ENCODE peak calls at places on chromosome 22, in eight cellular contexts. W is tibial artery, I is AG09309, C is K562, F is neural crest cell, N is lower leg skin, J is stomach, G is body of pancreas. A is an unnamed sample.

GRCh38 chr22:21837184-21837979 is 30.1 kb downstream of the MAPK1 start:
- DNase-seq in W (no peak), I (peak), C (no peak), F (no peak), N (no peak), J (no peak), G (no peak), A (peak)

GRCh38 chr22:49657275-49657973 is 170.2 kb downstream of the BRD1 start:
- DNase-seq in W (peak), I (no peak), C (peak), F (no peak), N (peak), J (peak), G (no peak), A (no peak)

GRCh38 chr22:35230839-35231584 is 26.3 kb upstream of the HMGXB4 start:
- DNase-seq in W (no peak), I (no peak), C (peak), F (no peak), N (no peak), J (no peak), G (no peak), A (no peak)

GRCh38 chr22:28562324-28562723 is 117.3 kb downstream of the TTC28 start:
- DNase-seq in W (no peak), I (no peak), C (no peak), F (no peak), N (no peak), J (no peak), G (no peak), A (no peak)

GRCh38 chr22:36461665-36462474 is 19.6 kb downstream of the TXN2 start:
- DNase-seq in W (no peak), I (no peak), C (no peak), F (no peak), N (no peak), J (no peak), G (peak), A (peak)

GRCh38 chr22:49006207-49007012 is 821.3 kb downstream of the BRD1 start:
- DNase-seq in W (peak), I (no peak), C (no peak), F (no peak), N (no peak), J (peak), G (no peak), A (no peak)

GRCh38 chr22:48410536-48410935 is 1417.1 kb downstream of the BRD1 start:
- DNase-seq in W (no peak), I (no peak), C (no peak), F (no peak), N (no peak), J (peak), G (no peak), A (no peak)

GRCh38 chr22:30381250-30381649 is 6.0 kb downstream of the RNF215 start:
- DNase-seq in W (no peak), I (no peak), C (no peak), F (no peak), N (no peak), J (no peak), G (no peak), A (no peak)

GRCh38 chr22:30878516-30879365 is 89.8 kb downstream of the MORC2 start:
- DNase-seq in W (no peak), I (no peak), C (peak), F (no peak), N (no peak), J (no peak), G (no peak), A (no peak)

GRCh38 chr22:19805821-19806212 is 45.2 kb downstream of the TBX1 start:
- DNase-seq in W (peak), I (no peak), C (no peak), F (no peak), N (no peak), J (no peak), G (no peak), A (no peak)

GRCh38 chr22:34414467-34415440 is 494.5 kb upstream of the LARGE1 start:
- DNase-seq in W (no peak), I (no peak), C (peak), F (peak), N (peak), J (no peak), G (peak), A (no peak)

GRCh38 chr22:17705565-17706450 is 67.3 kb downstream of the BCL2L13 start:
- DNase-seq in W (no peak), I (no peak), C (no peak), F (no peak), N (no peak), J (no peak), G (no peak), A (no peak)

GRCh38 chr22:30866811-30867271 is 101.7 kb downstream of the MORC2 start:
- DNase-seq in W (no peak), I (no peak), C (no peak), F (no peak), N (no peak), J (no peak), G (peak), A (no peak)

GRCh38 chr22:36875741-36876140 is 14.9 kb downstream of the NCF4 start:
- DNase-seq in W (no peak), I (no peak), C (no peak), F (no peak), N (no peak), J (no peak), G (no peak), A (no peak)

GRCh38 chr22:40326905-40327735 is 19.2 kb upstream of the ADSL start:
- DNase-seq in W (no peak), I (no peak), C (no peak), F (no peak), N (no peak), J (no peak), G (no peak), A (peak)

GRCh38 chr22:49976439-49977175 is 16.0 kb downstream of the PIM3 start:
- DNase-seq in W (peak), I (no peak), C (peak), F (no peak), N (peak), J (peak), G (no peak), A (no peak)

GRCh38 chr22:29824677-29825076 is 13.4 kb downstream of the ASCC2 start:
- DNase-seq in W (peak), I (no peak), C (no peak), F (no peak), N (peak), J (peak), G (no peak), A (no peak)

GRCh38 chr22:48980918-48981317 is 846.8 kb downstream of the BRD1 start:
- DNase-seq in W (no peak), I (no peak), C (no peak), F (no peak), N (no peak), J (no peak), G (no peak), A (no peak)

GRCh38 chr22:27941143-27941542 is 22.1 kb upstream of the PITPNB start:
- DNase-seq in W (no peak), I (no peak), C (no peak), F (no peak), N (no peak), J (no peak), G (no peak), A (no peak)

GRCh38 chr22:49183826-49184216 is 643.9 kb downstream of the BRD1 start:
- DNase-seq in W (no peak), I (no peak), C (no peak), F (no peak), N (no peak), J (no peak), G (no peak), A (no peak)

GRCh38 chr22:27726726-27727449 is 74.7 kb downstream of the MN1 start:
- DNase-seq in W (peak), I (peak), C (peak), F (no peak), N (peak), J (peak), G (no peak), A (peak)

GRCh38 chr22:49209452-49210195 is 618.0 kb downstream of the BRD1 start:
- DNase-seq in W (peak), I (no peak), C (no peak), F (no peak), N (no peak), J (peak), G (peak), A (no peak)

GRCh38 chr22:32487021-32487420 is 12.4 kb downstream of the FBXO7 start:
- DNase-seq in W (no peak), I (no peak), C (no peak), F (no peak), N (no peak), J (no peak), G (no peak), A (no peak)

GRCh38 chr22:19232620-19233019 is 54.1 kb upstream of the SLC25A1 start:
- DNase-seq in W (no peak), I (no peak), C (no peak), F (no peak), N (no peak), J (no peak), G (no peak), A (no peak)

GRCh38 chr22:49871482-49871881 is 17.8 kb downstream of the ZBED4 start:
- DNase-seq in W (no peak), I (no peak), C (peak), F (no peak), N (no peak), J (no peak), G (peak), A (no peak)

GRCh38 chr22:50603511-50604255 is 3.1 kb downstream of the MAPK8IP2 start:
- DNase-seq in W (no peak), I (no peak), C (no peak), F (no peak), N (no peak), J (no peak), G (no peak), A (no peak)

GRCh38 chr22:36232715-36233401 is 6.5 kb downstream of the APOL2 start:
- DNase-seq in W (no peak), I (no peak), C (no peak), F (no peak), N (no peak), J (no peak), G (no peak), A (no peak)

GRCh38 chr22:46436595-46437163 is 100.7 kb downstream of the CELSR1 start:
- DNase-seq in W (no peak), I (no peak), C (no peak), F (no peak), N (no peak), J (no peak), G (no peak), A (peak)

GRCh38 chr22:19810381-19811141 is 44.1 kb downstream of the GNB1L start:
- DNase-seq in W (no peak), I (peak), C (no peak), F (no peak), N (no peak), J (no peak), G (peak), A (peak)

DNA sequence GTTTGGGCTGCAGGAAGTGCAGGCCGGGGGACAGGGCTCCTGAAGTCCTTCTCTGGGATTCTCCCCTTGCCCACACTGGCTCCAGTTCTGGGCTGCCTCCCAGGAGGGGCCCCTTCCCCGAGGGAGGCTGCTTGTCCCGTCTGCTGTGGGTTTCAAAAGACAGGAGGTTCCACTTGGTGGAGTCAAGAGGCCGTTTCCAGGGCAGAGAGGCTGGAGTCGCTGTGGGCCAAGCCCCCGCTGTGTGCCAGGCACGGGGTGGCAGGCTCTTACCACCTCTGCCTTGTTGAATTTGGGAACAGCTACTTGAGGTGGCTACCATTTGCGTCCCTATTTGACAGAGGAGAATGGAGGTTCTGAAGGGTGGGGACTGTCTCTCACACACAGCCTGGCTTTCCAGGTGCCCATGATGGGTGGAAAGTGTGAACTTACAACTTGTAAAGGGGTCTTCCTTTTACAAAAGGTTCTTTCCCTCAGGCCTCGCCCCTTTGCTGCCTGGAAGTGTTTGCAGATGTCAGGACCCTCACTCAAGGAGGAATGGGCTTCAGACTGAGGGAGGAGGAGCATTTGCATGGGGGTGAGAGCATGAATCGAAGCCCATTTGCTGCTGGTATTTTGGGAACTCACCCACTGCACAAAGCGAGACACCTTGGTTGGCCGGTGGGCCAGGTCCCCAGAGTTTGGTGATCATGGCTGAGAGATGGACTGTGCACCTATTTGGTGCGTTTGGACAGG is 24.9 kb downstream of the MPPED1 start:
- DNase-seq in W (no peak), I (no peak), C (no peak), F (no peak), N (no peak), J (no peak), G (no peak), A (no peak)
- TF ChIP-seq CTCF in W (no peak), I (no peak), C (no peak), F (no peak), N (no peak), J (no peak), G (no peak), A (no peak)

GRCh38 chr22:25061134-25061533 is 108.6 kb downstream of the KIAA1671 start:
- DNase-seq in W (no peak), I (no peak), C (no peak), F (no peak), N (no peak), J (no peak), G (no peak), A (no peak)

GRCh38 chr22:25061605-25062377 is 109.3 kb downstream of the KIAA1671 start:
- DNase-seq in W (no peak), I (no peak), C (no peak), F (no peak), N (no peak), J (no peak), G (no peak), A (no peak)

GRCh38 chr22:25062378-25063095 is 110.0 kb downstream of the KIAA1671 start:
- DNase-seq in W (no peak), I (no peak), C (no peak), F (no peak), N (no peak), J (no peak), G (no peak), A (no peak)

GRCh38 chr22:25059438-25059837 is 106.9 kb downstream of the KIAA1671 start:
- DNase-seq in W (no peak), I (no peak), C (no peak), F (no peak), N (no peak), J (no peak), G (no peak), A (no peak)

GRCh38 chr22:25060522-25061071 is 108.1 kb downstream of the KIAA1671 start:
- DNase-seq in W (no peak), I (no peak), C (no peak), F (no peak), N (no peak), J (no peak), G (no peak), A (no peak)
- TF ChIP-seq CTCF in W (peak), I (no peak), C (peak), F (peak), N (no peak), J (peak), G (no peak), A (peak)

GRCh38 chr22:41332217-41332616 is 30.9 kb downstream of the ZC3H7B start:
- DNase-seq in W (no peak), I (no peak), C (no peak), F (no peak), N (no peak), J (no peak), G (no peak), A (no peak)

GRCh38 chr22:41330169-41330568 is 28.8 kb downstream of the ZC3H7B start:
- DNase-seq in W (no peak), I (no peak), C (no peak), F (no peak), N (no peak), J (no peak), G (no peak), A (no peak)

GRCh38 chr22:41324818-41325528 is 23.6 kb downstream of the ZC3H7B start:
- DNase-seq in W (no peak), I (no peak), C (no peak), F (no peak), N (no peak), J (no peak), G (no peak), A (no peak)

DNA sequence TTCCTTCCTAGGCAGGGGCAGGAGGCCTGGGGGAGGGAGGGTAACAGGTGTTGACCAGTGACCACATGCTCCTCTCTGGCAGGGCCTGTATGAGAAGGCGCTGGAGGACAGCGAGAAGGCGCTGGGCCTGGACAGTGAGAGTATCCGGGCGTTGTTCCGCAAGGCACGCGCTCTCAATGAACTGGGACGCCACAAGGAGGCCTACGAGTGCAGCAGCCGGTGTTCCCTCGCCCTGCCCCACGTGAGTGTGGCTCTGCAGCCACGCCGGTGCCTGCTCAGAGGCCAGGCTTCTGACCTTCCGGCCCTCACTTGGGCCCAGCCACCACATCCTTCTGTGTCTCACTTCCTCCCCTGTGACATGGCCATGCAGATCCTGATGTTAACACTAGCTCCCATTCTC is 25.8 kb downstream of the ZC3H7B start:
- DNase-seq in W (no peak), I (no peak), C (no peak), F (no peak), N (no peak), J (no peak), G (no peak), A (no peak)
- TF ChIP-seq CTCF in W (no peak), I (no peak), C (no peak), F (no peak), N (no peak), J (no peak), G (no peak), A (no peak)

GRCh38 chr22:23804781-23805291 is 18.1 kb downstream of the SMARCB1 start:
- DNase-seq in W (no peak), I (no peak), C (no peak), F (no peak), N (no peak), J (no peak), G (no peak), A (no peak)

GRCh38 chr22:23803001-23803819 is 16.4 kb downstream of the SMARCB1 start:
- DNase-seq in W (no peak), I (no peak), C (no peak), F (no peak), N (no peak), J (no peak), G (no peak), A (no peak)

GRCh38 chr22:23801886-23802377 is 15.2 kb downstream of the SMARCB1 start:
- DNase-seq in W (no peak), I (no peak), C (no peak), F (no peak), N (no peak), J (no peak), G (no peak), A (no peak)

GRCh38 chr22:23800297-23801237 is 13.8 kb downstream of the SMARCB1 start:
- DNase-seq in W (no peak), I (no peak), C (no peak), F (no peak), N (no peak), J (no peak), G (no peak), A (no peak)

GRCh38 chr22:23801238-23801821 is 14.6 kb downstream of the SMARCB1 start:
- DNase-seq in W (no peak), I (no peak), C (no peak), F (no peak), N (no peak), J (no peak), G (no peak), A (no peak)
- TF ChIP-seq CTCF in W (no peak), I (no peak), C (no peak), F (no peak), N (no peak), J (no peak), G (no peak), A (no peak)

GRCh38 chr22:45192701-45193187 is 29.0 kb downstream of the NUP50 start:
- DNase-seq in W (no peak), I (no peak), C (peak), F (no peak), N (peak), J (no peak), G (no peak), A (no peak)
- TF ChIP-seq CTCF in W (no peak), I (peak), C (peak), F (peak), N (no peak), J (no peak), G (no peak), A (no peak)

A was measured in astrocyte of the spinal cord.